ENCODE peak calls at places on chromosome 15, in seven cellular contexts. One of them, this sample, is unnamed.

GRCh38 chr15:56454841-56455240 is 10.1 kb downstream of the MNS1 start:
- DNase-seq in T-helper 2 cell: no peak
- DNase-seq in esophagus squamous epithelium: no peak
- DNase-seq in brain microvascular endothelial cell: no peak
- DNase-seq in CD8-positive, alpha-beta memory T cell: no peak
- DNase-seq in stimulated activated CD8-positive, alpha-beta memory T cell treated with anti-CD3 and anti-CD28 coated beads, Interleukin-12 subunit alpha, Interleukin-12 subunit beta, amount 100 ng/mL, for 4 hours: no peak
- DNase-seq in Right ventricle myocardium superior: no peak
- DNase-seq in this sample: no peak

GRCh38 chr15:62431806-62432205 is 266.7 kb upstream of the C2CD4B start:
- DNase-seq in T-helper 2 cell: no peak
- DNase-seq in esophagus squamous epithelium: no peak
- DNase-seq in brain microvascular endothelial cell: no peak
- DNase-seq in CD8-positive, alpha-beta memory T cell: no peak
- DNase-seq in stimulated activated CD8-positive, alpha-beta memory T cell treated with anti-CD3 and anti-CD28 coated beads, Interleukin-12 subunit alpha, Interleukin-12 subunit beta, amount 100 ng/mL, for 4 hours: no peak
- DNase-seq in Right ventricle myocardium superior: no peak
- DNase-seq in this sample: no peak

GRCh38 chr15:74443100-74443909 is 9.5 kb upstream of the SEMA7A start:
- DNase-seq in T-helper 2 cell: no peak
- DNase-seq in esophagus squamous epithelium: no peak
- DNase-seq in brain microvascular endothelial cell: no peak
- DNase-seq in CD8-positive, alpha-beta memory T cell: no peak
- DNase-seq in stimulated activated CD8-positive, alpha-beta memory T cell treated with anti-CD3 and anti-CD28 coated beads, Interleukin-12 subunit alpha, Interleukin-12 subunit beta, amount 100 ng/mL, for 4 hours: no peak
- DNase-seq in Right ventricle myocardium superior: no peak
- DNase-seq in this sample: no peak

GRCh38 chr15:40471105-40471777 is 457 bp downstream of the CHST14 start:
- DNase-seq in T-helper 2 cell: peak
- DNase-seq in esophagus squamous epithelium: no peak
- DNase-seq in brain microvascular endothelial cell: no peak
- DNase-seq in CD8-positive, alpha-beta memory T cell: peak
- DNase-seq in stimulated activated CD8-positive, alpha-beta memory T cell treated with anti-CD3 and anti-CD28 coated beads, Interleukin-12 subunit alpha, Interleukin-12 subunit beta, amount 100 ng/mL, for 4 hours: no peak
- DNase-seq in Right ventricle myocardium superior: peak
- DNase-seq in this sample: no peak

GRCh38 chr15:58247803-58248503 is 109.8 kb downstream of the AQP9 start:
- DNase-seq in T-helper 2 cell: no peak
- DNase-seq in esophagus squamous epithelium: no peak
- DNase-seq in brain microvascular endothelial cell: no peak
- DNase-seq in CD8-positive, alpha-beta memory T cell: no peak
- DNase-seq in stimulated activated CD8-positive, alpha-beta memory T cell treated with anti-CD3 and anti-CD28 coated beads, Interleukin-12 subunit alpha, Interleukin-12 subunit beta, amount 100 ng/mL, for 4 hours: no peak
- DNase-seq in Right ventricle myocardium superior: peak
- DNase-seq in this sample: no peak

GRCh38 chr15:27679621-27680521 is 419.2 kb downstream of the OCA2 start:
- DNase-seq in T-helper 2 cell: no peak
- DNase-seq in esophagus squamous epithelium: no peak
- DNase-seq in brain microvascular endothelial cell: no peak
- DNase-seq in CD8-positive, alpha-beta memory T cell: no peak
- DNase-seq in stimulated activated CD8-positive, alpha-beta memory T cell treated with anti-CD3 and anti-CD28 coated beads, Interleukin-12 subunit alpha, Interleukin-12 subunit beta, amount 100 ng/mL, for 4 hours: no peak
- DNase-seq in Right ventricle myocardium superior: no peak
- DNase-seq in this sample: no peak

GRCh38 chr15:91578511-91578910 is 275.0 kb upstream of the SLCO3A1 start:
- DNase-seq in T-helper 2 cell: no peak
- DNase-seq in esophagus squamous epithelium: no peak
- DNase-seq in brain microvascular endothelial cell: no peak
- DNase-seq in CD8-positive, alpha-beta memory T cell: no peak
- DNase-seq in stimulated activated CD8-positive, alpha-beta memory T cell treated with anti-CD3 and anti-CD28 coated beads, Interleukin-12 subunit alpha, Interleukin-12 subunit beta, amount 100 ng/mL, for 4 hours: no peak
- DNase-seq in Right ventricle myocardium superior: no peak
- DNase-seq in this sample: no peak

GRCh38 chr15:75842722-75843617 is at the start of gene UBE2Q2:
- DNase-seq in T-helper 2 cell: peak
- DNase-seq in esophagus squamous epithelium: no peak
- DNase-seq in brain microvascular endothelial cell: peak
- DNase-seq in CD8-positive, alpha-beta memory T cell: peak
- DNase-seq in stimulated activated CD8-positive, alpha-beta memory T cell treated with anti-CD3 and anti-CD28 coated beads, Interleukin-12 subunit alpha, Interleukin-12 subunit beta, amount 100 ng/mL, for 4 hours: peak
- DNase-seq in Right ventricle myocardium superior: peak
- DNase-seq in this sample: no peak

GRCh38 chr15:23642413-23643044 is 5.1 kb downstream of the MAGEL2 start:
- DNase-seq in T-helper 2 cell: no peak
- DNase-seq in esophagus squamous epithelium: no peak
- DNase-seq in brain microvascular endothelial cell: peak
- DNase-seq in CD8-positive, alpha-beta memory T cell: peak
- DNase-seq in stimulated activated CD8-positive, alpha-beta memory T cell treated with anti-CD3 and anti-CD28 coated beads, Interleukin-12 subunit alpha, Interleukin-12 subunit beta, amount 100 ng/mL, for 4 hours: no peak
- DNase-seq in Right ventricle myocardium superior: peak
- DNase-seq in this sample: no peak

GRCh38 chr15:85757939-85758654 is 36.6 kb downstream of the KLHL25 start:
- DNase-seq in T-helper 2 cell: no peak
- DNase-seq in esophagus squamous epithelium: no peak
- DNase-seq in brain microvascular endothelial cell: no peak
- DNase-seq in CD8-positive, alpha-beta memory T cell: no peak
- DNase-seq in stimulated activated CD8-positive, alpha-beta memory T cell treated with anti-CD3 and anti-CD28 coated beads, Interleukin-12 subunit alpha, Interleukin-12 subunit beta, amount 100 ng/mL, for 4 hours: no peak
- DNase-seq in Right ventricle myocardium superior: peak
- DNase-seq in this sample: no peak

GRCh38 chr15:41659855-41660234 is 360 bp upstream of the MGA start:
- DNase-seq in T-helper 2 cell: no peak
- DNase-seq in esophagus squamous epithelium: no peak
- DNase-seq in brain microvascular endothelial cell: no peak
- DNase-seq in CD8-positive, alpha-beta memory T cell: no peak
- DNase-seq in stimulated activated CD8-positive, alpha-beta memory T cell treated with anti-CD3 and anti-CD28 coated beads, Interleukin-12 subunit alpha, Interleukin-12 subunit beta, amount 100 ng/mL, for 4 hours: no peak
- DNase-seq in Right ventricle myocardium superior: peak
- DNase-seq in this sample: no peak

GRCh38 chr15:80152896-80153876 is at the start of gene FAH:
- DNase-seq in T-helper 2 cell: peak
- DNase-seq in esophagus squamous epithelium: no peak
- DNase-seq in brain microvascular endothelial cell: peak
- DNase-seq in CD8-positive, alpha-beta memory T cell: peak
- DNase-seq in stimulated activated CD8-positive, alpha-beta memory T cell treated with anti-CD3 and anti-CD28 coated beads, Interleukin-12 subunit alpha, Interleukin-12 subunit beta, amount 100 ng/mL, for 4 hours: no peak
- DNase-seq in Right ventricle myocardium superior: no peak
- DNase-seq in this sample: no peak

GRCh38 chr15:71957026-71957425 is 146.7 kb downstream of the NR2E3 start:
- DNase-seq in T-helper 2 cell: no peak
- DNase-seq in esophagus squamous epithelium: no peak
- DNase-seq in brain microvascular endothelial cell: no peak
- DNase-seq in CD8-positive, alpha-beta memory T cell: no peak
- DNase-seq in stimulated activated CD8-positive, alpha-beta memory T cell treated with anti-CD3 and anti-CD28 coated beads, Interleukin-12 subunit alpha, Interleukin-12 subunit beta, amount 100 ng/mL, for 4 hours: no peak
- DNase-seq in Right ventricle myocardium superior: no peak
- DNase-seq in this sample: no peak